ENCODE peak calls at places on chromosomes 1 and 21, in five cellular contexts. J, C, I, D and K are unnamed samples.

GRCh38 chr1:16926491-16927195 is 4.9 kb downstream of the CROCC start:
- DNase-seq in J (no peak), C (no peak), I (no peak), D (no peak), K (no peak)

GRCh38 chr1:48859429-48859828 is 82.7 kb upstream of the BEND5 start:
- DNase-seq in J (no peak), C (no peak), I (peak; percentile 61), D (no peak), K (no peak)

GRCh38 chr1:50774759-50775351 is 185.2 kb downstream of the FAF1 start:
- DNase-seq in J (peak; percentile 71), C (peak; percentile 74), I (peak; percentile 77), D (no peak), K (no peak)

GRCh38 chr1:167744901-167745300 is 23.1 kb downstream of the MPZL1 start:
- DNase-seq in J (no peak), C (no peak), I (no peak), D (no peak), K (no peak)

GRCh38 chr1:211639500-211640361 is 35.7 kb downstream of the NEK2 start:
- DNase-seq in J (no peak), C (peak; percentile 97), I (peak; percentile 94), D (no peak), K (no peak)

GRCh38 chr21:42455196-42455595 is 40.8 kb downstream of the RSPH1 start:
- DNase-seq in J (no peak), C (no peak), I (no peak), D (no peak), K (no peak)

GRCh38 chr1:214386747-214387146 is 105.8 kb downstream of the SMYD2 start:
- DNase-seq in J (no peak), C (peak; percentile 42), I (peak; percentile 40), D (no peak), K (no peak)

GRCh38 chr1:185650602-185651230 is 83.5 kb upstream of the HMCN1 start:
- DNase-seq in J (no peak), C (no peak), I (no peak), D (no peak), K (no peak)

GRCh38 chr1:6287431-6287886 is 26.6 kb upstream of the GPR153 start:
- DNase-seq in J (no peak), C (no peak), I (peak; percentile 66), D (no peak), K (no peak)

GRCh38 chr1:112735752-112736151 is 20.6 kb upstream of the PPM1J start:
- DNase-seq in J (no peak), C (peak; percentile 94), I (peak; percentile 41), D (no peak), K (no peak)

GRCh38 chr1:15339580-15339979 is 70.1 kb upstream of the EFHD2 start:
- DNase-seq in J (no peak), C (no peak), I (no peak), D (no peak), K (no peak)

GRCh38 chr1:200079576-200079975 is 52.1 kb downstream of the NR5A2 start:
- DNase-seq in J (no peak), C (no peak), I (no peak), D (no peak), K (no peak)

GRCh38 chr1:182611787-182612186 is 7.6 kb upstream of the RGS16 start:
- DNase-seq in J (no peak), C (no peak), I (no peak), D (no peak), K (no peak)

GRCh38 chr21:46295996-46296752 is 10.0 kb downstream of the YBEY start:
- DNase-seq in J (no peak), C (peak; percentile 32), I (peak; percentile 76), D (peak; percentile 86), K (peak; percentile 97)

GRCh38 chr21:24470852-24471251 is 1136.4 kb downstream of the MRPL39 start:
- DNase-seq in J (no peak), C (no peak), I (no peak), D (no peak), K (no peak)

GRCh38 chr1:193589597-193590040 is 403.2 kb upstream of the B3GALT2 start:
- DNase-seq in J (no peak), C (peak; percentile 62), I (peak; percentile 90), D (peak; percentile 15), K (no peak)

GRCh38 chr1:63717511-63718120 is 56.2 kb upstream of the ROR1 start:
- DNase-seq in J (no peak), C (no peak), I (no peak), D (no peak), K (no peak)

GRCh38 chr1:6392081-6392879 is 1.3 kb downstream of the ACOT7 start:
- DNase-seq in J (no peak), C (no peak), I (no peak), D (no peak), K (no peak)

GRCh38 chr1:20359451-20360330 is 69.0 kb downstream of the VWA5B1 start:
- DNase-seq in J (no peak), C (no peak), I (no peak), D (no peak), K (no peak)

GRCh38 chr21:44067011-44067839 is 40.0 kb upstream of the PWP2 start:
- DNase-seq in J (no peak), C (no peak), I (no peak), D (no peak), K (no peak)

GRCh38 chr21:36929622-36930021 is 36.8 kb downstream of the HLCS start:
- DNase-seq in J (no peak), C (peak; percentile 49), I (no peak), D (peak; percentile 12), K (no peak)

GRCh38 chr1:83815348-83815747 is 183.6 kb downstream of the TTLL7 start:
- DNase-seq in J (no peak), C (peak; percentile 58), I (peak; percentile 94), D (peak; percentile 31), K (no peak)

GRCh38 chr1:231847612-231848390 is 221.2 kb downstream of the DISC1 start:
- DNase-seq in J (peak; percentile 45), C (no peak), I (no peak), D (no peak), K (no peak)

GRCh38 chr1:73516458-73516857 is 681.5 kb downstream of the LRRIQ3 start:
- DNase-seq in J (no peak), C (no peak), I (no peak), D (no peak), K (no peak)

GRCh38 chr1:3308053-3308452 is 146.4 kb upstream of the ARHGEF16 start:
- DNase-seq in J (no peak), C (no peak), I (no peak), D (no peak), K (no peak)

GRCh38 chr1:95888877-95889799 is 655.1 kb downstream of the RWDD3 start:
- DNase-seq in J (peak; percentile 44), C (no peak), I (peak; percentile 3), D (no peak), K (no peak)

GRCh38 chr1:177969825-177970371 is at the start of gene SEC16B:
- DNase-seq in J (no peak), C (no peak), I (no peak), D (no peak), K (no peak)

GRCh38 chr1:168180148-168180524 is 1.4 kb downstream of the TIPRL start:
- DNase-seq in J (no peak), C (no peak), I (no peak), D (no peak), K (no peak)

GRCh38 chr1:117821782-117822447 is 107.5 kb downstream of the GDAP2 start:
- DNase-seq in J (no peak), C (peak; percentile 99), I (peak; percentile 94), D (no peak), K (no peak)

GRCh38 chr1:237032029-237032428 is 10.0 kb upstream of the RYR2 start:
- DNase-seq in J (no peak), C (no peak), I (no peak), D (no peak), K (peak; percentile 81)

GRCh38 chr1:221723018-221723917 is 18.6 kb downstream of the DUSP10 start:
- DNase-seq in J (peak; percentile 12), C (peak; percentile 82), I (no peak), D (no peak), K (peak; percentile 53)

GRCh38 chr1:59498640-59499039 is 201.7 kb downstream of the FGGY start:
- DNase-seq in J (no peak), C (no peak), I (peak; percentile 17), D (peak; percentile 23), K (peak; percentile 82)

GRCh38 chr1:59499273-59499955 is 202.5 kb downstream of the FGGY start:
- DNase-seq in J (no peak), C (no peak), I (no peak), D (no peak), K (no peak)

GRCh38 chr1:59500970-59501742 is 204.3 kb downstream of the FGGY start:
- DNase-seq in J (no peak), C (no peak), I (no peak), D (no peak), K (peak; percentile 66)

GRCh38 chr1:59502009-59502691 is 205.3 kb downstream of the FGGY start:
- DNase-seq in J (no peak), C (no peak), I (no peak), D (no peak), K (peak; percentile 12)

GRCh38 chr1:59499956-59500569 is 203.2 kb downstream of the FGGY start:
- DNase-seq in J (no peak), C (no peak), I (no peak), D (no peak), K (no peak)
- H3K4me1 ChIP-seq in J (no peaks in the 10 kb centered on the region), C (peaks cover 1% of the 10 kb centered on the region), I (no peaks in the 10 kb centered on the region), D (peaks cover 14% of the 10 kb centered on the region), K (peaks cover 19% of the 10 kb centered on the region)

GRCh38 chr1:206654826-206655225 is 19.5 kb downstream of the DYRK3 start:
- DNase-seq in J (no peak), C (no peak), I (no peak), D (no peak), K (no peak)
- H3K27ac ChIP-seq in J (no peak overlapping the region), C (no peak overlapping the region), I (no peak overlapping the region), D (no peak overlapping the region), K (no peak overlapping the region)

GRCh38 chr1:41679531-41679930 is 195.0 kb upstream of the EDN2 start:
- DNase-seq in J (no peak), C (no peak), I (no peak), D (no peak), K (no peak)

GRCh38 chr1:41674501-41674900 is 190.0 kb upstream of the EDN2 start:
- DNase-seq in J (no peak), C (no peak), I (no peak), D (no peak), K (no peak)

GRCh38 chr1:41678141-41678878 is 193.8 kb upstream of the EDN2 start:
- DNase-seq in J (no peak), C (peak; percentile 86), I (peak; percentile 51), D (peak; percentile 55), K (no peak)

GRCh38 chr1:41679994-41680393 is 195.5 kb upstream of the EDN2 start:
- DNase-seq in J (no peak), C (no peak), I (no peak), D (no peak), K (no peak)

GRCh38 chr1:41677586-41677985 is 193.1 kb upstream of the EDN2 start:
- DNase-seq in J (no peak), C (peak; percentile 17), I (no peak), D (no peak), K (no peak)
- H3K4me1 ChIP-seq in J (no peaks in the 10 kb centered on the region), C (peaks cover 25% of the 10 kb centered on the region), I (peaks cover 8% of the 10 kb centered on the region), D (peaks cover 46% of the 10 kb centered on the region), K (peaks cover 10% of the 10 kb centered on the region)

DNA sequence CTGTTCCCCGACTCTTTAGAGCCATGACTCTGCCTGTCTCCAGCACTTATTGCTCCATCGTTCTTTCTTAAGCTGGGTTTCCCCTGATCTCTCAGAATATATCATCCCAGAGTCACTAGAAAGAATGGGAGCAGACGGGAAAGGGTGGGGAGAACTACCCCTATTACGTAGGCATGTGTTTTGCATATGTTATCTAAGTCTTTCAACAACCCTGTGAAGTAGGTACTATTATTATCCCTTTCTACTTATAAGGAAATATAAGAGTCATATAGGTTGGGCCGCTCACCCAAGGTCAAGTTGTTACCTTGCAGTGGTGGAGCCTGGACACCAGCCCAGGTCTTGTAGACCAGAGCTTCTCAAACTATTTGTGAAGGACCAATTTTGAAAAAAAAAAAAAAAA is 38.7 kb downstream of the ELF3 start:
- DNase-seq in J (peak; percentile 90), C (no peak), I (no peak), D (no peak), K (no peak)
- H3K27ac ChIP-seq in J (peak overlapping the region; percentile 98), C (no peak overlapping the region), I (no peak overlapping the region), D (no peak overlapping the region), K (no peak overlapping the region)